ENCODE peak calls at places on chromosomes 16 and 17, in seven cellular contexts. Q, M, F, L, I, K and C are unnamed samples.
A peak's percentile ranks its signal among the peaks of the same experiment; 100 is the strongest.

GRCh38 chr16:46765050-46765449 is 16.9 kb upstream of the MYLK3 start:
- DNase-seq in Q (no peak), M (peak; percentile 61), F (no peak), L (no peak), I (peak; percentile 91), K (no peak), C (no peak)

GRCh38 chr16:69711115-69711740 is 15.1 kb downstream of the NQO1 start:
- DNase-seq in Q (no peak), M (peak; percentile 98), F (no peak), L (peak; percentile 10), I (peak; percentile 94), K (peak; percentile 72), C (no peak)

GRCh38 chr16:2527784-2528100 is 3.5 kb downstream of the CEMP1 start:
- DNase-seq in Q (no peak), M (no peak), F (no peak), L (no peak), I (no peak), K (no peak), C (no peak)

GRCh38 chr17:3533752-3534151 is 23.9 kb downstream of the TRPV3 start:
- DNase-seq in Q (no peak), M (no peak), F (no peak), L (no peak), I (no peak), K (no peak), C (no peak)

GRCh38 chr16:4767872-4768548 is 1.0 kb upstream of the ZNF500 start:
- DNase-seq in Q (no peak), M (peak; percentile 65), F (peak; percentile 42), L (no peak), I (peak; percentile 10), K (peak; percentile 8), C (peak; percentile 16)

GRCh38 chr16:17277981-17278381 is 192.8 kb downstream of the XYLT1 start:
- DNase-seq in Q (peak; percentile 50), M (no peak), F (peak; percentile 22), L (peak; percentile 59), I (no peak), K (peak; percentile 24), C (no peak)

GRCh38 chr16:55154261-55154660 is 169.7 kb upstream of the IRX6 start:
- DNase-seq in Q (no peak), M (no peak), F (no peak), L (no peak), I (no peak), K (no peak), C (no peak)

GRCh38 chr17:45923511-45924268 is 29.3 kb downstream of the MAPT start:
- DNase-seq in Q (no peak), M (no peak), F (no peak), L (no peak), I (no peak), K (no peak), C (no peak)

GRCh38 chr17:38326996-38327792 is 16.6 kb downstream of the GPR179 start:
- DNase-seq in Q (no peak), M (no peak), F (no peak), L (no peak), I (no peak), K (no peak), C (no peak)

GRCh38 chr16:50215680-50216079 is 50.7 kb upstream of the ADCY7 start:
- DNase-seq in Q (no peak), M (no peak), F (no peak), L (no peak), I (no peak), K (no peak), C (no peak)

GRCh38 chr16:23500212-23500865 is 10.0 kb downstream of the GGA2 start:
- DNase-seq in Q (no peak), M (no peak), F (no peak), L (no peak), I (no peak), K (no peak), C (no peak)

GRCh38 chr16:31427441-31428276 is 501 bp downstream of the COX6A2 start:
- DNase-seq in Q (no peak), M (no peak), F (peak; percentile 63), L (peak; percentile 61), I (no peak), K (no peak), C (no peak)

GRCh38 chr17:210402-210801 is 29.0 kb upstream of the DOC2B start:
- DNase-seq in Q (no peak), M (no peak), F (no peak), L (no peak), I (no peak), K (no peak), C (no peak)

GRCh38 chr16:55661842-55662479 is 6.2 kb downstream of the SLC6A2 start:
- DNase-seq in Q (no peak), M (peak; percentile 59), F (no peak), L (no peak), I (no peak), K (no peak), C (no peak)

GRCh38 chr16:81310045-81310644 is 4.6 kb upstream of the GAN start:
- DNase-seq in Q (no peak), M (no peak), F (no peak), L (no peak), I (no peak), K (no peak), C (no peak)

GRCh38 chr17:83083368-83084201 is 4.2 kb downstream of the METRNL start:
- DNase-seq in Q (no peak), M (peak; percentile 80), F (no peak), L (no peak), I (peak; percentile 99), K (no peak), C (no peak)

GRCh38 chr17:59694344-59694743 is 12.9 kb downstream of the PTRH2 start:
- DNase-seq in Q (no peak), M (no peak), F (no peak), L (no peak), I (no peak), K (no peak), C (no peak)

GRCh38 chr17:66302761-66303626 is 581 bp downstream of the PRKCA start:
- DNase-seq in Q (peak; percentile 72), M (peak; percentile 47), F (peak; percentile 54), L (peak; percentile 73), I (peak; percentile 63), K (no peak), C (peak; percentile 50)

GRCh38 chr17:43026610-43027009 is 1.6 kb downstream of the RND2 start:
- DNase-seq in Q (no peak), M (no peak), F (no peak), L (no peak), I (no peak), K (no peak), C (no peak)
- H3K4me2 ChIP-seq in Q (peak overlapping the region; percentile 90), M (no peak overlapping the region), F (no peak overlapping the region), L (peak overlapping the region; percentile 64), I (no peak overlapping the region), K (no peak overlapping the region), C (no peak overlapping the region)

GRCh38 chr17:1354022-1354421 is 46.0 kb downstream of the YWHAE start:
- DNase-seq in Q (no peak), M (no peak), F (no peak), L (no peak), I (no peak), K (no peak), C (no peak)
- H3K79me2 ChIP-seq in Q (peaks cover 99% of the 10 kb centered on the region), M (peaks cover 90% of the 10 kb centered on the region), F (peaks cover 50% of the 10 kb centered on the region), L (peaks cover 78% of the 10 kb centered on the region), I (peaks cover 79% of the 10 kb centered on the region), K (peaks cover 95% of the 10 kb centered on the region), C (peaks cover 92% of the 10 kb centered on the region)

DNA sequence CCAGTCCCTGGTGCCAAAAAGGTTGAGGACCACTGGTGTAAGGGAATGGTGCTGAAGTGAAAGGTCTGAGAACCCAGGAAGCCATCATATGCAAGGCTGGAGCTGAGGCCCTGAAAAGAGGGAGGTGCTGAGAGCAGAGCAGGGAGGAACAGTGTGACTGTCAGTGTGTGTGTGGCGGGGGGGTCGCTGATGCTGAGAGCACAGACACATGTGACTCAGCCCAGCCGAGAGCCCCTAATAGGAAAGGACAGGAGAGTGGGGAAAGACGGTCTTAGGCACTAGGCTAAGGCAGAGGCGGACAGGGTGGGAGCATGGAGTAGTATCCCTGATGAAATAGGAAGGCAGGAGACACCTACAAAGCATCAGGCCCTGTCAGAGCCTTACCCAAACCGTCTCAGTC is 1.2 kb downstream of the B9D1 start:
- DNase-seq in Q (no peak), M (no peak), F (peak; percentile 33), L (no peak), I (no peak), K (no peak), C (no peak)
- H3K4me2 ChIP-seq in Q (no peak overlapping the region), M (no peak overlapping the region), F (peak overlapping the region; percentile 91), L (peak overlapping the region; percentile 20), I (peak overlapping the region; percentile 74), K (peak overlapping the region; percentile 86), C (no peak overlapping the region)

GRCh38 chr16:29683543-29684090 is 4.6 kb downstream of the QPRT start:
- DNase-seq in Q (no peak), M (no peak), F (no peak), L (no peak), I (no peak), K (no peak), C (no peak)
- H3K79me2 ChIP-seq in Q (peaks cover 80% of the 10 kb centered on the region), M (no peaks in the 10 kb centered on the region), F (peaks cover 71% of the 10 kb centered on the region), L (peaks cover 69% of the 10 kb centered on the region), I (no peaks in the 10 kb centered on the region), K (no peaks in the 10 kb centered on the region), C (no peaks in the 10 kb centered on the region)

DNA sequence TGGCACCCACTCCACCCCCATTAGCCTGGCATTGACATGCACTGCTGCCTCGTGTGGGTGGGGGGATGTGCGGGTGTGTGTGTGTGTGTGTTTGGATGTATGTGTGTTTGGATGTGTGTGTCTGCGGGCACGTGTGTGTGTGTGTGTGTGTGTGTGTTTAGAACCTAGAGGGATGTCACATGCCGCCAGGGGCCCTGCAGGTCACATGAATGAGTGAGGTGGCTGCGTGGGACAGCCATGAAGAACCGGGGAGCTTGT is 9.0 kb downstream of the KATNB1 start:
- DNase-seq in Q (no peak), M (no peak), F (no peak), L (no peak), I (no peak), K (no peak), C (no peak)
- H3K4me2 ChIP-seq in Q (no peak overlapping the region), M (no peak overlapping the region), F (no peak overlapping the region), L (no peak overlapping the region), I (no peak overlapping the region), K (no peak overlapping the region), C (no peak overlapping the region)

DNA sequence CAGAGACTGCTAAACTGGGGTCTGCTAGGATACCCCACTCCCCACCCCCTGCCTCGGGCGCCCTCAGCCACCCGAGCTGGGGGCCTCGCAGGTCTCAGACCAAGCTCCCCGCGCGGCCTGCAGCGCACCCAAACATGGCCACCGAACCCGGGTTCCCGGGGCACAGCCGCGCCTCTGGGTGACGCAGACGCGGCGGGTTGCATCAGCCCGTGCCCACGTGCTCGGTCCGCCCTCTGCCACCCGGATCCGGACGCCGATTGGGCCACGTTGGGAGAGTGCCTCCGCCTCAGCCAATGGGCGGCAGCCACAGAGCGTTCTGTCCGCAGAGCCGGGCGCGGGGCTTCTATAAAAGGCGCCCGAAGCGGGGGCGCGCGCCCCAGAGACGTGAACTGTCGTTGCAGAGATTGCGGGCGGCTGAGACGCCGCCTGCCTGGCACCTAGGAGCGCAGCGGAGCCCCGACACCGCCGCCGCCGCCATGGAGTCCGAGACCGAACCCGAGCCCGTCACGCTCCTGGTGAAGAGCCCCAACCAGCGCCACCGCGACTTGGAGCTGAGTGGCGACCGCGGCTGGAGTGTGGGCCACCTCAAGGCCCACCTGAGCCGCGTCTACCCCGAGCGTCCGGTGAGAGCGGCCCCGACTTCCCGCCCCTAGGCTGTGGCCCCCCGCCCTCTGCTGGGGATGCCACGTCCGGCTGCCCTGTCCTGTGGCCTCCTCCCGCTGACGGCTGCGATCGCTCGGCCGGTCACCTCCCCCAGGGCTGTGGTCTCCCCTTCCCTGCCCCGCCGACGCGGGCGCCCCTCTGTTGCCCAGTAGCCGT is at the start of gene HERPUD1:
- DNase-seq in Q (peak; percentile 98), M (peak; percentile 97), F (peak; percentile 97), L (peak; percentile 97), I (peak; percentile 95), K (peak; percentile 92), C (peak; percentile 99)
- H3K79me2 ChIP-seq in Q (peaks cover 28% of the 10 kb centered on the region), M (peaks cover 48% of the 10 kb centered on the region), F (peaks cover 43% of the 10 kb centered on the region), L (peaks cover 32% of the 10 kb centered on the region), I (peaks cover 43% of the 10 kb centered on the region), K (peaks cover 47% of the 10 kb centered on the region), C (peaks cover 51% of the 10 kb centered on the region)